ENCODE peak calls at places on chromosomes 3 and 15, in six cellular contexts. E, P, N, H, A and D are unnamed samples.

GRCh38 chr3:53729130-53729529 is 117.1 kb downstream of the CHDH start:
- DNase-seq in E (no peak), P (no peak), N (no peak), H (no peak), A (no peak), D (peak)

GRCh38 chr3:98770261-98771039 is 7.3 kb downstream of the ST3GAL6 start:
- DNase-seq in E (no peak), P (no peak), N (no peak), H (no peak), A (no peak), D (no peak)

GRCh38 chr3:112333002-112333385 is at the start of gene CD200:
- DNase-seq in E (peak), P (peak), N (no peak), H (peak), A (no peak), D (peak)

GRCh38 chr3:49013738-49014660 is 4.4 kb downstream of the DALRD3 start:
- DNase-seq in E (peak), P (peak), N (peak), H (peak), A (peak), D (peak)

GRCh38 chr3:48180021-48180420 is 8.2 kb downstream of the CDC25A start:
- DNase-seq in E (no peak), P (no peak), N (no peak), H (no peak), A (no peak), D (no peak)

GRCh38 chr3:71803248-71803647 is 18.3 kb upstream of the PROK2 start:
- DNase-seq in E (no peak), P (peak), N (no peak), H (no peak), A (no peak), D (no peak)

GRCh38 chr3:60147249-60147648 is 1097.4 kb upstream of the CFAP20DC start:
- DNase-seq in E (no peak), P (peak), N (no peak), H (no peak), A (no peak), D (no peak)

GRCh38 chr3:15330031-15330596 is 2.3 kb downstream of the SH3BP5 start:
- DNase-seq in E (peak), P (no peak), N (no peak), H (peak), A (no peak), D (peak)

GRCh38 chr15:66679043-66679656 is 22.9 kb upstream of the SMAD6 start:
- DNase-seq in E (no peak), P (no peak), N (no peak), H (no peak), A (no peak), D (no peak)

GRCh38 chr3:172213765-172214358 is 174.5 kb downstream of the FNDC3B start:
- DNase-seq in E (no peak), P (peak), N (no peak), H (no peak), A (no peak), D (no peak)

GRCh38 chr3:190017575-190018288 is 103.0 kb downstream of the P3H2 start:
- DNase-seq in E (peak), P (peak), N (no peak), H (peak), A (peak), D (peak)

GRCh38 chr3:53426918-53427317 is 67.5 kb upstream of the CACNA1D start:
- DNase-seq in E (no peak), P (peak), N (peak), H (no peak), A (no peak), D (no peak)

GRCh38 chr3:98968347-98968746 is 66.9 kb upstream of the DCBLD2 start:
- DNase-seq in E (peak), P (no peak), N (no peak), H (no peak), A (no peak), D (peak)

GRCh38 chr3:6799264-6799915 is 61.5 kb upstream of the GRM7 start:
- DNase-seq in E (peak), P (peak), N (peak), H (peak), A (peak), D (peak)

GRCh38 chr3:192866804-192867203 is 50.9 kb downstream of the MB21D2 start:
- DNase-seq in E (no peak), P (no peak), N (no peak), H (no peak), A (no peak), D (no peak)

GRCh38 chr15:41561777-41562145 is 2.7 kb downstream of the TYRO3 start:
- DNase-seq in E (peak), P (peak), N (no peak), H (no peak), A (no peak), D (peak)

GRCh38 chr3:117399311-117400068 is 689.9 kb downstream of the TUSC7 start:
- DNase-seq in E (no peak), P (peak), N (no peak), H (no peak), A (no peak), D (peak)

GRCh38 chr3:188294113-188294512 is 140.2 kb downstream of the LPP start:
- DNase-seq in E (no peak), P (no peak), N (no peak), H (no peak), A (no peak), D (no peak)

GRCh38 chr3:42668793-42669217 is 15.3 kb downstream of the ZBTB47 start:
- DNase-seq in E (no peak), P (no peak), N (no peak), H (no peak), A (peak), D (peak)

GRCh38 chr3:191328963-191329653 is at the start of gene CCDC50:
- DNase-seq in E (peak), P (peak), N (peak), H (peak), A (peak), D (peak)

GRCh38 chr15:28111552-28111951 is 12.4 kb upstream of the OCA2 start:
- DNase-seq in E (no peak), P (no peak), N (no peak), H (no peak), A (no peak), D (no peak)

GRCh38 chr15:32675474-32675873 is 34.0 kb downstream of the SCG5 start:
- DNase-seq in E (no peak), P (no peak), N (no peak), H (no peak), A (no peak), D (no peak)

GRCh38 chr3:69710153-69710977 is 28.9 kb upstream of the MITF start:
- DNase-seq in E (no peak), P (no peak), N (no peak), H (no peak), A (peak), D (peak)

GRCh38 chr15:95302206-95302605 is 1028.3 kb upstream of the NR2F2 start:
- DNase-seq in E (peak), P (no peak), N (no peak), H (no peak), A (no peak), D (no peak)

GRCh38 chr3:130894130-130894872 is 417 bp downstream of the ATP2C1 start:
- DNase-seq in E (no peak), P (peak), N (peak), H (peak), A (no peak), D (peak)

GRCh38 chr15:66411190-66411589 is 24.5 kb downstream of the MAP2K1 start:
- DNase-seq in E (no peak), P (peak), N (no peak), H (no peak), A (no peak), D (no peak)

GRCh38 chr15:77024273-77025065 is 29.5 kb downstream of the PSTPIP1 start:
- DNase-seq in E (peak), P (peak), N (peak), H (peak), A (peak), D (peak)

GRCh38 chr15:100186366-100186765 is 155.4 kb downstream of the ADAMTS17 start:
- DNase-seq in E (no peak), P (no peak), N (no peak), H (no peak), A (no peak), D (no peak)

GRCh38 chr15:61049934-61050333 is 179.2 kb downstream of the RORA start:
- DNase-seq in E (no peak), P (no peak), N (no peak), H (peak), A (peak), D (no peak)

DNA sequence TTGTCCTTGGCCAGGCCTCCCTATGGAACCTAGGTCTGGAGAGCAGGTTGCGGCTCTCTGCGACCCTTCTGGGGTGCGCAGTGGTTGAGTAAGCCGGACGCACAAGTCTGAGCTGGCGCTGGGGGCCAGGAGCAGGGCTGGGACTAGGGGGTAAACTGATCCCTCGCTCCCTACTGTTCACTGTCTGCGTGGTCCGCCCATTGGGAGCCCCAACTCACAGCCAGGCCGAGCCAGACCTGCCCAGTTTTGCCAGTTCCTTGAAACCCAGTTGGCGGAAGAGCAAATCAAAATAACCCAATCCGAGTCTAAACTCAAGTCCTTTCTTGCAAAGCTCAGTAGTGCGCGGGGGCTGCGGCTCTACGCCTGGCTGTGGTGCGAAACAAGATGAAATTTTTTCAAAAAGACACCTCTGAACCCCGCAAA is 17.5 kb downstream of the RGMA start:
- DNase-seq in E (no peak), P (no peak), N (no peak), H (no peak), A (no peak), D (peak)
- TF ChIP-seq EZH2 in E (no peak), P (no peak), N (no peak), H (no peak), A (no peak), D (no peak)

DNA sequence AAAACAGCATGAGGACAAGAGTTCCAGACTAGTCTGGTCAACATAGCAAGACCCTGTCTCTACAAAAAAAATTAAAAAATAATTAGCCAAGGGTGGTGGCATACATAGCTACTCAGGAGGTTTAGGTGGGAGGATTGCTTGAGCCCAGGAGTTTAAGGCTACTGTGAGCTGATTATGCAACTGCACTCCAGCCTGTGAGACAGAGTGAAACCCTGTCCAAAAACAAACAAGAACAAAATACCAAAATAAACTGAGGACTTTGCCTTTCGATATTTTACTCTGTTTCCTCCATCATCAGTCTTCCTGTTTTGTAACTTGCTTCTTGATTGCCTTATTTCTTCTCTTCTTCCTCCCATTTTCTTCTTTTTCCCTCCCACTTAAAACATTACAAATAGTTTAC is 504.4 kb downstream of the ROBO1 start:
- DNase-seq in E (no peak), P (no peak), N (no peak), H (no peak), A (no peak), D (peak)
- TF ChIP-seq EZH2 in E (no peak), P (no peak), N (no peak), H (no peak), A (no peak), D (no peak)

DNA sequence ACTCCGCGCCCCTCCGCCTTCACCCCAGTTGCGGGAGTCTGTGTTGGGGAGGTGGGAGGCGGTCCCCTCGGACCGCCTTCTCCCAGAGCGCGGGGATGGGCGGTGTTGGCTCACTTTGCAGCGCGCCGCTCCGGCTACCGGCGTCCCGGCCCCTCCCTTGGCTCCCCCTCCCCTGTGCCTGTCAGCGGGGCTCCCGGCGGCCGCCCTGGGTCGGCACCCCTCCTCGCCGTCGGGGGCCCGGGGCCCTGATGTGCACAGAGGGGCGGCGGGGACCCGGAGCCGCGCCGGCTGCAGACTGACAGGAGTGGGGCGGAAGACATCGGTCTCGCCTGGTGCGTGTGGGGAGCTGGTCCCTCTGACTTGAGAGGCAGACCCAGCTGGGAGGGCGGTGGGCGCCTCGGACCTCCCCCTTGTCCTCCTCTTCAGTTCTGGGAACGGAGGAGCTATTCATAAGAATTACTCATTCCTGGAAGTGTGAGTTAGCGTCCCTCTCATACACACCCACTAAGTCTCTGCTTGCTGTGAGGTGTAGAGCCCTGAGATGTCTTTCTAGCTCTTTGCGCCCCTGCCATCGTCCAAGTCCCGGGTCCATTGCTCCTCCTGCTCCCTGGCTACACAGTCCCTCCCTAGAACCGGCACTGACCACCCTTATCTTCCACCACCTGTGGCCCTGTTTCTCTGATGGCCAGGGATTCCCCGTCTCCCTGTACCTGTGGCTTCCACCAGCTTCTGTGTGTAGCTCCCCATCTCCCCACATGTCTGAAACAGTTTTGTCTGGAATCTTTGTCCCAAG is 42.3 kb upstream of the ROPN1 start:
- DNase-seq in E (peak), P (peak), N (peak), H (peak), A (peak), D (peak)
- TF ChIP-seq EZH2 in E (peak), P (no peak), N (no peak), H (no peak), A (peak), D (no peak)

GRCh38 chr3:170419301-170420087 is 826 bp downstream of the CLDN11 start:
- DNase-seq in E (peak), P (peak), N (no peak), H (peak), A (no peak), D (peak)
- TF ChIP-seq EZH2 in E (no peak), P (peak), N (no peak), H (peak), A (no peak), D (no peak)